ENCODE peak calls at places on chromosomes 7 and 10, in five cellular contexts. O is GM12892, F is K562, Q is GM12878, H is HepG2. W is an unnamed sample.

GRCh38 chr10:31508882-31509281 is 189.9 kb downstream of the ZEB1 start:
- DNase-seq in Q (no peak), O (no peak), F (no peak), H (no peak), W (no peak)

GRCh38 chr7:121595949-121596692 is 200.0 kb upstream of the FAM3C start:
- DNase-seq in H (no peak), O (no peak), Q (no peak), F (no peak), W (no peak)

GRCh38 chr7:101644879-101645278 is 15.8 kb upstream of the MYL10 start:
- DNase-seq in Q (no peak), O (no peak), H (peak), F (no peak), W (no peak)

GRCh38 chr7:47472444-47473157 is 109.3 kb downstream of the TNS3 start:
- DNase-seq in F (no peak), H (no peak), Q (no peak), O (no peak), W (no peak)

GRCh38 chr7:99958564-99959227 is 17.1 kb downstream of the AZGP1 start:
- DNase-seq in F (no peak), H (no peak), O (no peak), Q (no peak), W (no peak)

GRCh38 chr7:78794101-78794500 is 659.4 kb downstream of the MAGI2 start:
- DNase-seq in H (no peak), Q (no peak), O (no peak), F (no peak), W (no peak)

GRCh38 chr7:125830743-125831142 is 901.1 kb upstream of the POT1 start:
- DNase-seq in F (no peak), O (no peak), H (no peak), Q (no peak), W (no peak)

GRCh38 chr7:31004393-31004792 is 40.6 kb downstream of the GHRHR start:
- DNase-seq in O (no peak), F (no peak), Q (no peak), H (no peak), W (no peak)

GRCh38 chr7:13731643-13732042 is 257.8 kb downstream of the ETV1 start:
- DNase-seq in Q (no peak), H (no peak), O (no peak), F (no peak), W (no peak)

GRCh38 chr7:42689626-42690025 is 222.2 kb downstream of the C7orf25 start:
- DNase-seq in H (no peak), O (no peak), Q (no peak), F (no peak), W (no peak)

GRCh38 chr7:33814958-33815735 is 90.2 kb upstream of the BMPER start:
- DNase-seq in O (no peak), F (no peak), H (no peak), Q (no peak), W (no peak)

DNA sequence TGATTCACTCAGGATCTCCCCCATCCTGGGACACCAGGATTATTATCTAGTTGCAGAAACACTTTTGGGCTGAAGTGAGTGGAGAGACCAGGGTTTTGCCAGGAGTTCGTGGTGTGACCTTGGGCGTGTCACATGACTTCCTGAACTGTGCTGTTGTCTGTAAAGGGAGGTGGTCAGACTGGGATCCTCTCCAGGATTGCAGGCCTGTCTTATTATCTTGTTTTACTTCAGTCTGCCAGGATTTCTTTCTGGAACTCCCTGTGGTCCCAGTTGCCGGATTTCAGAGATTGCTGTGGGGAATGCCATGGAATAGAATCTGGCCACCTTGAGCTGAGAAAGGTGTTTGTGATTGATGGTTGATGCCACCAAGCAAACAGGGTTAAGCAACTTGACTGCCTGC is 35.8 kb downstream of the CRCP start:
- DNase-seq in F (no peak), H (peak), Q (no peak), O (no peak), W (no peak)
- TF ChIP-seq POLR2A in F (no peak), H (no peak), Q (no peak), O (no peak), W (no peak)

DNA sequence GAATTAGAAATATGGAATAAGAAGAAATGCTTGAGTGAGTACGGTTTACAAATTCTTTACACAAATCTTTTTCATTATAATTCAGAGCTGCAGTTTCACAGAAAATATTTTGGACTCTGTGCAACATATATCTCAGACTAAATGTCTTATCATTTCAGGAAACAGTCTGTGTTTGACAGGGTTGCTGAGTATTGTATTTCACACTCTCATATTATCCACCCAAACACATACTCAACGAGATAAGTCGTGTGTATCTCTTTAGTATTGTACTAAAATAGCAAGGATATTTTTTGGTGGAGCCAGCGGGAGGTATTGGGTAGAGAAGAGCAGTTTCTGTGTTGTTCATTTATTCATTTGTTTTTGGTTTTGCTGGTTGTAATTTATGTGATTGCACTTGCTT is 39.0 kb upstream of the SLC39A12 start:
- DNase-seq in Q (no peak), H (no peak), F (no peak), O (no peak), W (no peak)
- TF ChIP-seq TAF1 in Q (no peak), H (no peak), F (no peak), O (no peak), W (no peak)

GRCh38 chr7:150631084-150631824 is 931 bp downstream of the GIMAP6 start:
- DNase-seq in H (no peak), F (no peak), O (no peak), Q (peak), W (no peak)
- TF ChIP-seq POLR2A in H (no peak), F (no peak), O (peak), Q (peak), W (no peak)

DNA sequence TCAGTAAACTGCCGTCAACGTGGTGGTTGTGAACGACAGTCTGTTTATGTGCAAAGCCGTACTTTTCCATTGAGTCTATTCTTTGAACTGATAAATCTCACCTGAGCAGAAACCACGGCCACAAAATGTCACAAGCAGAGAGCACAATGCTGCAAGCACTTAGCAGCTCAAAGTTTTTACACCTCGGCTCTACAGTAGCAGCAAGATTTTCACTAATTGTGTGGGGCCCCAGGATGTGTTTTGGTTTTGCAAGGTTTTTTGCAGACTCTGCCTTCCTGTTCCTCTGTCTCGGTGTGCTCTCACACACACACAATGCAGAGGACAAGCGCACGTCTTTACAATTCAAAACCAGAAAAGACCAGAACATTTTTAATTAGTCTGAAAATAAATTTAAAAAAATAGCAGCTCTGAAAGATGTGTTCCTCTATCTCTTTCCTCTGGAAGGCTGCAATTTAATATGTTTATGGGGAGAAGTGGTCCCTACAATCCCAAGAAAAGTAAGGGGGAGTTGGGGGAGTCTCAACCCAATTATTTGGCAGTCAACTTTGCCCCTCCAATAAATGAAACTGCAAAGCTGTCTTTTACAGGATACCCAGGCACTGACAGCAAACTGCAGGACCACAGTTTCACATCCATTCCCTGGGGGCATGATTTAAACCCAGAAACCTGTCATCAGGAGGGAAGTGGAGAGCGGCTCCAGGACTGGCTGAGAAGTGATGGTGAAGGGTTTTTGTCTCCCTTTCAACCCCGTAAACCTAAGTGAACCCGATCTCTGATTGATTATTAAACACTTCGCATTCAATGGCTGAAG is 73.8 kb upstream of the SFMBT2 start:
- DNase-seq in H (no peak), F (no peak), Q (peak), O (no peak), W (no peak)
- TF ChIP-seq TAF1 in H (no peak), F (no peak), Q (peak), O (no peak), W (no peak)

DNA sequence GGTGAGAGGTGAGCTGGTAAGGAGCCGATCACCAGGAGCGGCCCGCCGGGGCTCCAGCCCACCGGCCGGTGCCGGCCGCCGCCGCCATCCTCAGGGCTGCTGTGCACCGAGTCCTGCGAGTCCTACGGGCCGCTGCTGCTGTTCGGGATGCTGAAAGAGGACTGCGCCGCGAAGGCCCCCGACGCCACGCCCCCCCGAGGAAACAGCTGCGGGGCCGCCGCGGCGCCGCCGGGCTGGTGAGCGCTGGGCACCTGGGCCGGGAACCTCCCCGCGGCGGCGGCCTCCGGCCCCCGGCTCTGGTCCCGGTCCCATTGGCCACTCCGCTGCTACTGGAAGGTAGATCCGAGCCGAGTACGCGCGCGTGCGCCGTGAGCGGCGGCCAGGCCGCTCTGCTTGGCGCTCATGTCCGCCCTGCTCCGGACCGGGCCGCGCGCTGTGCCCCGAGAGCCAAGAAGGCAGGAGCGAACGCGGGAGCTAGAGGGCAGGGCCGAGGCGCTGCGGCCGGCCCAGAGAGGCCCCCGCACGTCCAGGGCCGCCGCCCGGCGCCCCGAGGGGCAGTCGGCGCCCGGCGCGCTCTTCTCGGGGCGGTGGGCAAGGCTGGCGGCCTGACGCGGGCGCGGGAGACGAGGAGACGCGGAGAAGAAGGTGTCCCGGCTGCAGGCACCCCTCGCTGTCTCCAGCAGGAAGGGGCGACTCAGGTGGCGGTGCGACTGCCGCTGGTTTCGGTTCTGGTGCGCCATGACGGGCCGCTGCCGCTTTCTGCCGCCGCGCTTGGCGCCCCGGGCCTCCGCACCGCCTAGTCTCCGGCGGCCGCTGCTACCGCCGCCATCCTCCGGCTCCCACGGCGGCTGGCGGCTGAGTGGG is 121.3 kb upstream of the WIPF3 start:
- DNase-seq in Q (no peak), F (peak), O (peak), H (peak), W (peak)
- TF ChIP-seq POLR2A in Q (no peak), F (peak), O (no peak), H (no peak), W (no peak)

GRCh38 chr7:133786401-133786937 is 340.7 kb upstream of the LRGUK start:
- DNase-seq in Q (no peak), F (no peak), O (no peak), H (no peak), W (no peak)
- TF ChIP-seq TAF1 in Q (no peak), F (no peak), O (no peak), H (no peak), W (no peak)

W was measured in GM12891.